ENCODE peak calls at places on chromosomes 6 and 20, in four cellular contexts. T is HCT116, O is HepG2, P is Panc1. H is an unnamed sample.

GRCh38 chr6:17015551-17016381 is 86.1 kb upstream of the STMND1 start:
- DNase-seq in T (no peak), O (no peak), P (no peak), H (peak; percentile 9)

GRCh38 chr6:130191376-130191702 is 31.4 kb downstream of the SAMD3 start:
- DNase-seq in T (no peak), O (no peak), P (no peak), H (no peak)

GRCh38 chr6:35370799-35371493 is 28.6 kb downstream of the PPARD start:
- DNase-seq in T (no peak), O (no peak), P (no peak), H (no peak)

GRCh38 chr6:34791842-34792604 is at the start of gene BLTP3A:
- DNase-seq in T (peak; percentile 33), O (peak; percentile 59), P (no peak), H (peak; percentile 95)

GRCh38 chr6:12967686-12968085 is 251.1 kb downstream of the PHACTR1 start:
- DNase-seq in T (no peak), O (no peak), P (no peak), H (no peak)

GRCh38 chr6:36180126-36180525 is 16.4 kb upstream of the BRPF3 start:
- DNase-seq in T (no peak), O (peak; percentile 44), P (no peak), H (no peak)

GRCh38 chr20:52999040-52999439 is 26.9 kb downstream of the TSHZ2 start:
- DNase-seq in T (no peak), O (no peak), P (no peak), H (no peak)

GRCh38 chr20:35739294-35740163 is 2.5 kb downstream of the RBM39 start:
- DNase-seq in T (no peak), O (peak; percentile 57), P (no peak), H (no peak)

GRCh38 chr20:32674362-32674789 is 635 bp upstream of the C20orf203 start:
- DNase-seq in T (peak; percentile 40), O (peak; percentile 64), P (peak; percentile 50), H (peak; percentile 83)

GRCh38 chr20:54085910-54086309 is 15.5 kb upstream of the BCAS1 start:
- DNase-seq in T (no peak), O (no peak), P (no peak), H (no peak)
- TF ChIP-seq TCF7L2 in T (no peak), O (no peak), P (no peak), H (no peak)

DNA sequence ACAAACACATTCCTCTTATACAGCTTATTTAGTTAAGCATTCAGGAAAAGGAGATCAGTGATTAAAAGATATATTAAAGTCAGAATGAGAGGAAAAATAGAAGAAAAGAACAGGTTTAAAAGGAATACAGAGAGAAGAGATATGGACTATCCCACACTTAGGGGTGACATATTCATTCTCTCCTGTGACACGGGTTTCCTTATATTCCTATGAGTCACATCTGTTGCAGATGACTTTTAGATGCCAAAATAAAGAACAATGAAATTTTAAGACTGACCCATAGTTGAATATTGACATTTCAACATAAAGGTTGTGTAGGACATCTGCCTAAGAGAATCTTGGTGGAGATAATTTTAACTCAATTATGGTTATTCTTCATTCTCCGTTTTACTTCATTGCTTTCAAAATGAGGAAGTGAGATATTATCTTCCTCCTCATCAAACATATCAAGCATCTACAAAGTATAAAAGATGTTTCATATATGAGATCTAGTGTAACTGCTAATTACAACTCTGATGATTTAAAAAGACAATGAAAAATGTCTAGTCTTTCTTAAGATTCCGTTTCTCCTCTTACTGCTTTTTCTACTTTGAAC is 1336.7 kb upstream of the CITED2 start:
- DNase-seq in T (no peak), O (no peak), P (no peak), H (no peak)
- TF ChIP-seq TCF7L2 in T (no peak), O (no peak), P (no peak), H (no peak)

GRCh38 chr20:50280851-50281655 is 90.4 kb downstream of the CEBPB start:
- DNase-seq in T (no peak), O (no peak), P (no peak), H (no peak)

GRCh38 chr20:50281831-50282591 is 91.4 kb downstream of the CEBPB start:
- DNase-seq in T (no peak), O (peak; percentile 71), P (no peak), H (peak; percentile 81)

GRCh38 chr20:50283370-50283769 is 92.7 kb downstream of the CEBPB start:
- DNase-seq in T (no peak), O (no peak), P (no peak), H (no peak)

GRCh38 chr20:50283922-50284810 is 93.5 kb downstream of the CEBPB start:
- DNase-seq in T (peak; percentile 74), O (peak; percentile 58), P (no peak), H (no peak)

DNA sequence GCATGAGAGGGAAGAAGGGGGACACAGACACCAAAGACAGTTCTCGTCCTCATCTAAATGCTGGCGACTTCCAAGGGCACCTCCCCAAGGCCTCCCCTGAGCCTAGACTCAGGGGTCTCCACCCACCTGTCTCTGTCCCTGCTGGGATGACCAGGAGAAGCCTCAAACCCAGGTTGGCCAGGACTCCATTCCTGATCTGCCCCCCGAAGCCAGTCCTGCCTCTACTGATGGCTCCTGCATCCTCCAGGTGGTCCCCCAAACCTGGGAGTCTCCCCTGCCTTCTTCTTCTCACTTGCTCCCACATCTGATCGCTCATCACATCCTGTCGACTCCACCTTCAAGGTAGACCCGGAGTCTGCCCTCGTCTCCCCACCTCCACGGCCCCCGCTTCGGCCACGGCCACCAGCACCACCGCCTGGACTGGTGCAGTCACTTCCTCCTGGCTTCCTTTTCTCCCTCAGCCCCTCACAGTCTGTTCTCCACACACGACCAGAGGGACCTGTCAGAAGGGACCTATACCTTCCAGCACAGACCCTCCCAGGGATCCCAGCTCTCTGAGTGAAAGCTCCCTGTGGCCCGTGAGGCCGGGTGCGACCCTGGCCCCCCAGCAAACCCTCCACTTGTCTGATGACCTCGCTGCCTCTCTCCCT is 92.1 kb downstream of the CEBPB start:
- DNase-seq in T (no peak), O (no peak), P (no peak), H (peak; percentile 45)
- TF ChIP-seq TCF7L2 in T (no peak), O (no peak), P (no peak), H (no peak)

DNA sequence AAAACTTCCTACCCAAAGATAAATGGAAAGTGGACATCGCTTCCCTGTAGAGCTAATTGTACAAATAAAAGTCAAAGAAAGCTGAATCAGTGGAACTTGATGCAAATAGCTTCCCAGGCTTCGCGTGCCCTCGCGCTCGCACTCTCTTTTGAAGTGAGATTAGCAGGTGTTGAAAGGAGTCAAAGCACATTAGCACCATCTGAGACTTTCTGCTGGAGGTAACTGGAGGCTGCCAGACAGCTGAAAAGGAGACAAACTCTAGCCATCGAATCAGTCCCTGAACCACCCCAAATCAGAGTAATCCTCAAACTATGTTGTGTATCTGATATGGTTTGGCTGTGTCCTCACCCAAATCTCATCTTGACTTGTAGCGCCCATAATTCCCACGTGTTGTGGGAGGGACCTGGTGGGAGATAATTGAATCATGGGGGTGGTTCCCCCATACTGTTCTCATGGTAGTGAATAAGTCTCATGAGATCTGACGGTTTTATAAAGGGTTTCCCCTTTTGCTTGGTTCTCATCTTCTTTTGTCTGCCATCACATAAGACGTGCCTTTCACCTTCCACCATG is 23.7 kb downstream of the SULF2 start:
- DNase-seq in T (no peak), O (no peak), P (no peak), H (no peak)
- TF ChIP-seq TCF7L2 in T (no peak), O (no peak), P (no peak), H (no peak)

DNA sequence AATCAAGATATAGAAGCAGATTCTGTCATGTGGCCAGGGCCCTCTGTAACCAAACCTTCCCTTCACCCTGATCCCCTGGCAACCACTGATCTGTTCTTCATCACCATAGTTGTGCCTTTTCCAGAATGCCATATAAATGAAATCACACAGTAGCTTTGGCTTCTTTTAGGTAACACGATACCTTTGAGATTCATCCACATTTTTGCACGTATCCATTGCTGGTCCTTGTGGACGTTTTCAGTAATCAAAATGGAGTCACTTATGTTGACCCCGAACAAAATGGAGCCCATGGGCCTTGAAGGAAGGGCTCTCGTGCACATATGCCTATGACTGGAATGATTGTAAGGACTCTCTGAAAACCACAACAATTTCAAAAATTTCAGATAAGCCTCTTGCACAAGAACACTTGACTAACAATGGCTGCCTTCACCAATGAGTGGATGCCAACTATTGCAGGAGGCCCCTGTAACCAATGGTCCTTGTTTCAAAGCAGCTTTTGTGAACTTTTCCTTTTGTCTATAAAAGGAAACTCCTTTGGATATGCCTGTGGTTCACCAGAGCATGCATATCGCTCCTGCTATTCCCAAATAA is 84.3 kb upstream of the RALY start:
- DNase-seq in T (peak; percentile 12), O (peak; percentile 99), P (no peak), H (no peak)
- TF ChIP-seq TCF7L2 in T (no peak), O (no peak), P (peak; percentile 80), H (no peak)

DNA sequence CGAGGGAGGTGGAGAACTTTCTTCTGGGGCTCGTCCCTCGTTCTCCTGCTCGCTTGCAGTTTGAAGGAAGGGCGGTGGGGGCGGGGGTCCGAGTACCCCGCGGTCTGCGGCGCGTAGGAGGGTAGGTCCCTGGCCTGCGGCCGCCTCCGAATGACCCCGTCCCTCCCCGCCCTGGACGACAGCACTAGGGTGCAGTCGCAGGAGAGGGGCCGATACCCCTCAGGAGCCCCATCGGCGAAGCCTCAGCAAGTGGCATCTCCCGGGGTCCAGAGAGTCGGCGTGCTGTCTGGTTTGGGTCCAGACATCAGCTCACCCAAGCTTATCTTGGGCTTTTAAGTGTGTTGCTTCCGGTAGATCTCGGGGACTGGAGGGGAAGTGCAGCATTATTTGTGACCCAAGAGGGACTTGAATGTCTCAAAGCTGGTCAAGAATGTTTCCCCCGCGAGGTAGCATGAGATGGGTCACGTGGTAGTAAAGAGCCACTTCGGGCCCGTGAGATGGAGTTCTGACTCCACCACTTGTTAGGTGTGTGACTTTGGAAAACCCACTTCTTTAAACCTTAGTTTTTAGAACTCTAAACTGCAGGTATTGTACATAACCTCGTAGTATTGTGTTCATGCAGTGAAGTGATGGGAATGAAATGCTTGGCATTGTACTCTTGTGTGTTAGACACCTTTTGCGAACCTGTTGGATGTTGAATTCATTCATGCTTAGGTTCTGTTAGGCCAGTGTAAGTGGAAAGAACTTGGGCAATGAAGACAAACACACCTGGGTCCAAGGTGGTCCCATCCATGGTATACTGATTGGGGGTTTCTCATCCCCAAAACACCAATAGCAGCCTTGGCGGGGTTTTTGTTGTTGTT is 916 bp downstream of the ANKRD6 start:
- DNase-seq in T (no peak), O (no peak), P (no peak), H (peak; percentile 15)
- TF ChIP-seq TCF7L2 in T (no peak), O (no peak), P (no peak), H (no peak)

GRCh38 chr6:113017316-113017715 is 670.2 kb downstream of the RFPL4B start:
- DNase-seq in T (no peak), O (no peak), P (no peak), H (no peak)

GRCh38 chr6:113019176-113019575 is 672.0 kb downstream of the RFPL4B start:
- DNase-seq in T (no peak), O (no peak), P (no peak), H (no peak)

GRCh38 chr6:113015249-113015648 is 668.1 kb downstream of the RFPL4B start:
- DNase-seq in T (no peak), O (no peak), P (no peak), H (no peak)

GRCh38 chr6:113018351-113019151 is 671.4 kb downstream of the RFPL4B start:
- DNase-seq in T (no peak), O (no peak), P (no peak), H (peak; percentile 11)
- TF ChIP-seq TCF7L2 in T (no peak), O (no peak), P (no peak), H (no peak)

GRCh38 chr20:10672579-10673127 is 1.1 kb downstream of the JAG1 start:
- DNase-seq in T (no peak), O (peak; percentile 49), P (no peak), H (peak; percentile 16)
- TF ChIP-seq TCF7L2 in T (peak; percentile 67), O (no peak), P (peak; percentile 33), H (no peak)